ENCODE peak calls at places on chromosomes 5 and 9, in ten cellular contexts. P is body of pancreas, Z is AG10803, K is cardiac fibroblast, E is adrenal gland, U is left ventricle myocardium inferior, T is foreskin fibroblast, O is endodermal cell, V is neural progenitor cell, R is prostate gland. L is an unnamed sample.

GRCh38 chr9:135410421-135410820 is 69.2 kb upstream of the PPP1R26 start:
- DNase-seq in E (no peak), P (no peak), R (no peak), K (no peak), T (no peak), O (no peak), Z (no peak), U (no peak), V (no peak), L (no peak)

GRCh38 chr9:121650220-121651013 is 1.0 kb upstream of the DAB2IP start:
- DNase-seq in K (no peak), E (no peak), Z (no peak), T (no peak), V (peak), R (no peak), U (peak), P (peak), O (peak), L (peak)

GRCh38 chr9:129139993-129140396 is 28.8 kb downstream of the PTPA start:
- DNase-seq in O (peak), K (peak), U (peak), E (peak), Z (peak), V (peak), T (peak), R (peak), P (peak), L (peak)

GRCh38 chr9:72292874-72293607 is 72.0 kb downstream of the ZFAND5 start:
- DNase-seq in V (no peak), T (peak), K (peak), U (no peak), O (no peak), Z (peak), R (peak), P (peak), E (no peak), L (peak)

GRCh38 chr9:133742251-133742650 is 4.1 kb upstream of the SARDH start:
- DNase-seq in P (no peak), R (no peak), V (no peak), O (no peak), U (no peak), E (no peak), K (no peak), T (no peak), Z (no peak), L (no peak)

GRCh38 chr5:138873886-138874200 is 1.3 kb downstream of the LRRTM2 start:
- DNase-seq in V (no peak), U (no peak), O (no peak), R (no peak), P (no peak), Z (no peak), E (no peak), T (no peak), K (no peak), L (no peak)

GRCh38 chr9:136784249-136784996 is 6.7 kb upstream of the TMEM141 start:
- DNase-seq in P (peak), R (no peak), E (no peak), Z (peak), K (peak), U (no peak), O (no peak), T (no peak), V (peak), L (no peak)

GRCh38 chr5:38518341-38518740 is 38.1 kb downstream of the LIFR start:
- DNase-seq in E (no peak), V (no peak), O (no peak), U (no peak), P (no peak), K (peak), R (no peak), T (no peak), Z (no peak), L (no peak)

GRCh38 chr5:1410156-1411014 is 34.9 kb downstream of the SLC6A3 start:
- DNase-seq in V (no peak), E (no peak), T (no peak), P (no peak), R (no peak), Z (no peak), U (peak), K (no peak), O (no peak), L (no peak)

GRCh38 chr9:4742246-4742645 is 1.2 kb upstream of the AK3 start:
- DNase-seq in O (no peak), U (no peak), T (no peak), E (no peak), Z (no peak), V (no peak), P (no peak), K (no peak), R (no peak), L (no peak)

GRCh38 chr9:98922721-98923435 is 20.8 kb upstream of the COL15A1 start:
- DNase-seq in V (no peak), Z (no peak), R (no peak), P (peak), T (no peak), E (no peak), U (no peak), O (peak), K (no peak), L (peak)

GRCh38 chr5:151670074-151670686 is 16.5 kb downstream of the SPARC start:
- DNase-seq in P (no peak), K (peak), E (no peak), R (no peak), T (no peak), U (no peak), Z (peak), O (no peak), V (no peak), L (peak)

GRCh38 chr5:108451269-108451668 is 69.4 kb upstream of the FBXL17 start:
- DNase-seq in R (no peak), K (no peak), T (no peak), P (no peak), O (no peak), Z (no peak), U (no peak), V (no peak), E (no peak), L (no peak)

GRCh38 chr9:92963831-92964606 is 16.7 kb downstream of the FGD3 start:
- DNase-seq in R (no peak), T (no peak), O (peak), Z (no peak), V (no peak), E (no peak), U (no peak), K (no peak), P (peak), L (no peak)
- H3K4me3 ChIP-seq in R (peak), T (no peak), O (no peak), Z (no peak), V (no peak), E (peak), U (peak), K (no peak), P (no peak), L (no peak)

DNA sequence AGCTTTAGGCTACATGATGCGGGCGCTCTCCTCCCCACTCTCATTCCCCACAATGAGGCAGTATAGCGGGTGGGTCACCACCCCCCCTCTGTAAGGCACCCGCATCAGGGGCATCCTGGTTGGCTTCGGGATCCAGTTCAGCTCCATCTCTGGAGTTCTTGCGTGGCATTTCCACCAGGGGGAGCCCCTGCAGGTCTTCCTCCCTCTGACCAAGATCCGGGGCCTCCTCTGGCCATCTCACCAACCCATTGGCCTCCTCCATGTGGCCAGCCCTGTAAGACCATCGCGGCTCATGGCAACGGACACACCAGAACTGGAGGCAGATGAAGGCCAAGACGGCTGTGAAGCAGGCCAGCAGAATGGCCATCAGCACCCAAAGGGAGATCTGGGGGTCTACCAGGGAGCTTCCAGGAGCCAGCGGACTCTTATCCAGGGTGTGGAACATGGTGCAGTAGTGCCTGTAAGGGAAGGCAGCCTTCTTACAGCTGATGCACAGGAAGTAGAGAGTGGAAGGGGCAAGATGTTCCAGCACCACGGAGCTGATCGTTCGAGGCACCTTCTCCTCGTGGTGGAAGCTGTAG is 77.0 kb downstream of the CYFIP2 start:
- DNase-seq in P (peak), T (no peak), R (no peak), U (no peak), O (peak), V (peak), Z (peak), E (peak), K (peak), L (peak)
- TF ChIP-seq CTCF in P (peak), T (peak), R (no peak), U (peak), O (peak), V (peak), Z (peak), E (peak), K (peak), L (peak)

DNA sequence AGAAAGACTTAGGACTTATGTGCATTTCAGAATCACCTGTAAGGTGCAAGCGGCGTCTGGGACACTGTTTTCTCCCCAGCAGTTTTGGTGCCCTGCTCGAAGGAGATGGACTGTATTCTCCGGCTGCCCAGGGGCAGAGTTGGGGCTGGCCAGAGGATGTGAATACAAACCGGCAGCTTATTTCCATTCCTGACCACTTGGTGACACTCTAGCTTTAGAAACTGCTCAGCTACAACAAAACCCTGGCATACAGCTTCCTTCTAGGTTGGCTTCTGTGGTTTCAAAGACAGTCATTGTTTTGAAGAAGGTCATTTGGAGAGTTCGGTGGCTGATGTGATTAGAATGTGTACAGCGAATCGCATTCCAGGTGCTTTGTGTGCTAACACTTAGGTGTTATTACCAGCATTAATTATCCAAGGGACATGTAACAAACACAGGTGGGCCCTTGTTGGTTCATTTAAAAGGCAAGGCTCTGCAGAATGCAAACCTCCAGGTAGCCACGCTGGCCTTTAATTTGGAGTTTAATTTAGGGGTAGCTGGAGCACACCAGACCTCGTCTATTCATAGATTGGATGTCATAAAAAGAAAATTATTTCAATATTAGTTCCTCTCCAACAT is 191.0 kb downstream of the MAT2B start:
- DNase-seq in V (peak), T (peak), Z (peak), K (peak), E (peak), O (peak), U (no peak), P (peak), R (peak), L (peak)
- H3K4me3 ChIP-seq in V (no peak), T (no peak), Z (no peak), K (no peak), E (no peak), O (no peak), U (no peak), P (no peak), R (no peak), L (no peak)

GRCh38 chr9:78694950-78695349 is 398.0 kb downstream of the PSAT1 start:
- DNase-seq in Z (no peak), P (peak), R (no peak), E (no peak), K (no peak), O (peak), U (no peak), V (no peak), T (no peak), L (no peak)
- TF ChIP-seq CTCF in Z (no peak), P (no peak), R (no peak), E (no peak), K (no peak), O (no peak), U (no peak), V (no peak), T (no peak), L (no peak)

DNA sequence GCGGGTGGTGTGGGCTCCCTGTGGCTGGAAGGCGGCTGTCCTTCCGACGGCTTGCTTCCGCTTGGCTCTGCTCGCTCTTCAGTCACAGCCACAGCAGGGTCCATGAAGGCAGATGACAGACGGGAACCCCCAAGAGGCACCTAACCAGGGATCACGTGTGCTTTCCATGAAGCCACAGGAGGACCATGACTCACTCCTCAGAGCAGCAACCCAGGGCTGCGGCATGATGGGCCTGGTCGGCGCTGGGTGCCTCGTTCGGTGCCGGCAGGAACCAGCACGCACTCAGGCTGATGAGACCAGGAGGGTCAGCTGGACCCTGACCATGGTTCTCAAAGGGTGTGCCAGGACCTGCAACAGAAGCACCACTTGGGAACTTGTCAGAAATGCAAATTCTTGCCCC is 32.8 kb upstream of the MED10 start:
- DNase-seq in K (no peak), R (no peak), V (no peak), O (peak), U (no peak), T (no peak), E (no peak), P (no peak), Z (no peak), L (no peak)
- H3K4me3 ChIP-seq in K (no peak), R (no peak), V (no peak), O (no peak), U (no peak), T (no peak), E (no peak), P (no peak), Z (no peak), L (no peak)

GRCh38 chr5:180082633-180083420 is 11.3 kb upstream of the RNF130 start:
- DNase-seq in O (peak), T (no peak), V (peak), U (no peak), P (no peak), Z (no peak), K (no peak), R (no peak), E (no peak), L (no peak)

GRCh38 chr5:180083529-180084060 is 12.0 kb upstream of the RNF130 start:
- DNase-seq in E (no peak), U (no peak), O (peak), P (no peak), R (no peak), V (peak), T (no peak), K (no peak), Z (no peak), L (no peak)

GRCh38 chr5:180085837-180086236 is 14.3 kb upstream of the RNF130 start:
- DNase-seq in P (no peak), Z (no peak), O (peak), R (no peak), K (peak), T (no peak), V (peak), U (no peak), E (no peak), L (no peak)

GRCh38 chr5:180086816-180087426 is 15.4 kb upstream of the RNF130 start:
- DNase-seq in O (peak), P (no peak), Z (no peak), E (no peak), U (no peak), V (no peak), K (no peak), R (no peak), T (no peak), L (no peak)

GRCh38 chr5:180084638-180085561 is 13.3 kb upstream of the RNF130 start:
- DNase-seq in U (no peak), E (no peak), R (peak), K (no peak), O (peak), V (peak), T (no peak), Z (no peak), P (peak), L (no peak)
- TF ChIP-seq CTCF in U (no peak), E (no peak), R (no peak), K (no peak), O (no peak), V (no peak), T (no peak), Z (no peak), P (no peak), L (no peak)

GRCh38 chr5:173717959-173718358 is 101.5 kb upstream of the BOD1 start:
- DNase-seq in T (no peak), V (no peak), K (peak), U (no peak), P (no peak), Z (no peak), R (no peak), E (no peak), O (no peak), L (no peak)
- H3K4me3 ChIP-seq in T (no peak), V (no peak), K (no peak), U (no peak), P (no peak), Z (no peak), R (no peak), E (no peak), O (no peak), L (no peak)

DNA sequence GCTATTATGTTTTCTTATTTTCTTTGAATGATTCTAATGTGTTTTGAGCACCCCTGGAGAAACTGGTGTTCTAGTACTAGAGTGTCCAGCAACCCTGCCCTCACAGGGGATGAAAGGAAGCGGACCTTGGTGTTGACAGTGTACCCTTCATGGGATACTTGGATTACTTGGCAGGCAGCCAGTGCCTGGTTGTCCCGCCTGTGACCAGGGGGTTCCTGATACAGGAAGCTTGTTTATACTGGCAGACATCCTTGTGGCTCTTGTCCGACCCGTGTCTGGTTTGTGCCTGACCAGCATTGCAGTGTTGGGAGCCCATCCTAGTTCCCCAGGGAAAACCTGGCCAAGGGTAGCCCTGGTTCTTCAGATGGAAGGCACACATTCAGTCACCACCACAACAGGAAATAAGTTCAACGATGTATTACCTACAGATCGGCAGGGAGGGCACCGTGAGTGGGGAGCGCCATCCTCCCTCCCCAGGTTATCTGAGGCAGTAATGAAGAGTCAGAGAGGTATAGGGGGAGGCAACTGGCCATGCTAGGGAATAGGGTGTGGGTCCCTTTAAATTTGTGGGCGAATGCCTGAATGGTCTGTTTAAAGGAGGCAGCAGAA is 47.3 kb downstream of the CACNA1B start:
- DNase-seq in R (no peak), Z (no peak), V (no peak), O (no peak), T (no peak), E (no peak), U (no peak), P (no peak), K (no peak), L (no peak)
- TF ChIP-seq CTCF in R (no peak), Z (no peak), V (no peak), O (no peak), T (no peak), E (no peak), U (no peak), P (no peak), K (no peak), L (no peak)

GRCh38 chr5:8462565-8462964 is 593.6 kb downstream of the MTRR start:
- DNase-seq in U (no peak), Z (no peak), K (no peak), O (no peak), V (no peak), P (no peak), R (no peak), T (no peak), E (no peak), L (no peak)

GRCh38 chr5:8458038-8458383 is 589.1 kb downstream of the MTRR start:
- DNase-seq in V (no peak), R (no peak), Z (peak), O (no peak), E (no peak), P (no peak), U (no peak), T (peak), K (peak), L (peak)

GRCh38 chr5:8457187-8458037 is 588.5 kb downstream of the MTRR start:
- DNase-seq in R (peak), U (peak), K (peak), O (no peak), E (peak), Z (peak), V (no peak), P (peak), T (peak), L (peak)

GRCh38 chr5:8461543-8461942 is 592.6 kb downstream of the MTRR start:
- DNase-seq in U (no peak), E (no peak), R (no peak), P (no peak), Z (no peak), K (no peak), V (no peak), T (no peak), O (no peak), L (no peak)

GRCh38 chr5:8456846-8457186 is 587.9 kb downstream of the MTRR start:
- DNase-seq in P (no peak), O (no peak), R (no peak), K (no peak), V (no peak), T (peak), U (no peak), E (no peak), Z (peak), L (no peak)
- H3K4me3 ChIP-seq in P (no peak), O (no peak), R (peak), K (no peak), V (no peak), T (peak), U (peak), E (no peak), Z (peak), L (peak)

DNA sequence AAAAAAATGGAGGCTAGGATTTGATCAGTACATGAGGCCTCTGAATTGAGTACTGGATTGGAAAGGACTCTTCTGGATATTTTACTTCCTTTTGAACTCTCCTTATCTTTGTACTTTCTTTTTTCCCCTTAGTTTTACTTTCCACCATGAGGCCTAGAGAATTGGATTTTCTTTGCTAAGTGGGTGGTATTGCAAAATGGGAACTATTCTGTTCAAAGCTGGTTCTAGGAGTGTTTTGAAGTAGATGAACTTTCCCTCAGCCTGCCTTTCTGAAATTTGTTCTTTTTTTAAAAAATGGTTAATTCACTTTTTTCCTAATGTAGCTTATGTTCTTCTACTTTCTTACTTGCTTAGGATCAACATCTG is 108.3 kb downstream of the ANKRD55 start:
- DNase-seq in Z (peak), P (no peak), R (no peak), T (no peak), O (no peak), E (no peak), V (no peak), K (no peak), U (no peak), L (peak)
- TF ChIP-seq CTCF in Z (no peak), P (no peak), R (no peak), T (no peak), O (no peak), E (no peak), V (no peak), K (no peak), U (no peak), L (no peak)